ENCODE peak calls at places on chromosomes 16 and 17, in six cellular contexts. One of them, this sample, is unnamed.

GRCh38 chr16:49833055-49833454 is 22.9 kb downstream of the ZNF423 start:
- DNase-seq in posterior cingulate gyrus: no peak
- DNase-seq in left kidney: peak
- DNase-seq in activated CD4-positive, alpha-beta memory T cell treated with anti-CD3 and anti-CD28 coated beads, Interleukin-2, amount 10 ng/mL, durations not matched to agents 7 days and 5 days: no peak
- DNase-seq in neural progenitor cell: no peak
- DNase-seq in activated naive CD8-positive, alpha-beta T cell treated with anti-CD3 and anti-CD28 coated beads, Interleukin-2, amount 10 ng/mL, durations not matched to agents 7 days and 5 days: no peak
- DNase-seq in this sample: peak

GRCh38 chr17:2571523-2572303 is 21.7 kb upstream of the PAFAH1B1 start:
- DNase-seq in posterior cingulate gyrus: no peak
- DNase-seq in left kidney: no peak
- DNase-seq in activated CD4-positive, alpha-beta memory T cell treated with anti-CD3 and anti-CD28 coated beads, Interleukin-2, amount 10 ng/mL, durations not matched to agents 7 days and 5 days: no peak
- DNase-seq in neural progenitor cell: no peak
- DNase-seq in activated naive CD8-positive, alpha-beta T cell treated with anti-CD3 and anti-CD28 coated beads, Interleukin-2, amount 10 ng/mL, durations not matched to agents 7 days and 5 days: no peak
- DNase-seq in this sample: no peak

GRCh38 chr16:87025681-87026080 is 291.5 kb downstream of the C16orf95 start:
- DNase-seq in posterior cingulate gyrus: no peak
- DNase-seq in left kidney: no peak
- DNase-seq in activated CD4-positive, alpha-beta memory T cell treated with anti-CD3 and anti-CD28 coated beads, Interleukin-2, amount 10 ng/mL, durations not matched to agents 7 days and 5 days: no peak
- DNase-seq in neural progenitor cell: no peak
- DNase-seq in activated naive CD8-positive, alpha-beta T cell treated with anti-CD3 and anti-CD28 coated beads, Interleukin-2, amount 10 ng/mL, durations not matched to agents 7 days and 5 days: no peak
- DNase-seq in this sample: no peak

GRCh38 chr17:13030459-13031305 is 12.9 kb upstream of the ELAC2 start:
- DNase-seq in posterior cingulate gyrus: no peak
- DNase-seq in left kidney: peak
- DNase-seq in activated CD4-positive, alpha-beta memory T cell treated with anti-CD3 and anti-CD28 coated beads, Interleukin-2, amount 10 ng/mL, durations not matched to agents 7 days and 5 days: peak
- DNase-seq in neural progenitor cell: peak
- DNase-seq in activated naive CD8-positive, alpha-beta T cell treated with anti-CD3 and anti-CD28 coated beads, Interleukin-2, amount 10 ng/mL, durations not matched to agents 7 days and 5 days: no peak
- DNase-seq in this sample: peak

GRCh38 chr16:55391760-55392375 is 67.9 kb downstream of the IRX6 start:
- DNase-seq in posterior cingulate gyrus: no peak
- DNase-seq in left kidney: peak
- DNase-seq in activated CD4-positive, alpha-beta memory T cell treated with anti-CD3 and anti-CD28 coated beads, Interleukin-2, amount 10 ng/mL, durations not matched to agents 7 days and 5 days: no peak
- DNase-seq in neural progenitor cell: no peak
- DNase-seq in activated naive CD8-positive, alpha-beta T cell treated with anti-CD3 and anti-CD28 coated beads, Interleukin-2, amount 10 ng/mL, durations not matched to agents 7 days and 5 days: no peak
- DNase-seq in this sample: no peak

GRCh38 chr16:85471469-85472431 is 141.4 kb upstream of the GSE1 start:
- DNase-seq in posterior cingulate gyrus: no peak
- DNase-seq in left kidney: no peak
- DNase-seq in activated CD4-positive, alpha-beta memory T cell treated with anti-CD3 and anti-CD28 coated beads, Interleukin-2, amount 10 ng/mL, durations not matched to agents 7 days and 5 days: no peak
- DNase-seq in neural progenitor cell: no peak
- DNase-seq in activated naive CD8-positive, alpha-beta T cell treated with anti-CD3 and anti-CD28 coated beads, Interleukin-2, amount 10 ng/mL, durations not matched to agents 7 days and 5 days: no peak
- DNase-seq in this sample: no peak

GRCh38 chr16:29898786-29899515 is 399 bp downstream of the SEZ6L2 start:
- DNase-seq in posterior cingulate gyrus: peak
- DNase-seq in left kidney: peak
- DNase-seq in activated CD4-positive, alpha-beta memory T cell treated with anti-CD3 and anti-CD28 coated beads, Interleukin-2, amount 10 ng/mL, durations not matched to agents 7 days and 5 days: no peak
- DNase-seq in neural progenitor cell: peak
- DNase-seq in activated naive CD8-positive, alpha-beta T cell treated with anti-CD3 and anti-CD28 coated beads, Interleukin-2, amount 10 ng/mL, durations not matched to agents 7 days and 5 days: no peak
- DNase-seq in this sample: peak

GRCh38 chr17:40209404-40210093 is 9.6 kb upstream of the WIPF2 start:
- DNase-seq in posterior cingulate gyrus: no peak
- DNase-seq in left kidney: no peak
- DNase-seq in activated CD4-positive, alpha-beta memory T cell treated with anti-CD3 and anti-CD28 coated beads, Interleukin-2, amount 10 ng/mL, durations not matched to agents 7 days and 5 days: no peak
- DNase-seq in neural progenitor cell: no peak
- DNase-seq in activated naive CD8-positive, alpha-beta T cell treated with anti-CD3 and anti-CD28 coated beads, Interleukin-2, amount 10 ng/mL, durations not matched to agents 7 days and 5 days: no peak
- DNase-seq in this sample: no peak

GRCh38 chr17:60173304-60173807 is 23.6 kb downstream of the CA4 start:
- DNase-seq in posterior cingulate gyrus: no peak
- DNase-seq in left kidney: no peak
- DNase-seq in activated CD4-positive, alpha-beta memory T cell treated with anti-CD3 and anti-CD28 coated beads, Interleukin-2, amount 10 ng/mL, durations not matched to agents 7 days and 5 days: no peak
- DNase-seq in neural progenitor cell: no peak
- DNase-seq in activated naive CD8-positive, alpha-beta T cell treated with anti-CD3 and anti-CD28 coated beads, Interleukin-2, amount 10 ng/mL, durations not matched to agents 7 days and 5 days: no peak
- DNase-seq in this sample: no peak

This sample was measured in GM23338.